ENCODE peak calls at places on chromosomes 1 and 21, in seven cellular contexts. S, X, E, H, P, K and W are unnamed samples.

GRCh38 chr1:8816831-8817412 is 518 bp downstream of the RERE start:
- DNase-seq in S (peak), X (no peak), E (peak), H (peak), P (peak), K (no peak), W (no peak)

GRCh38 chr21:46667735-46668380 is 32.4 kb downstream of the PRMT2 start:
- DNase-seq in S (peak), X (no peak), E (peak), H (no peak), P (peak), K (no peak), W (no peak)

GRCh38 chr1:64215576-64215975 is 12.2 kb downstream of the UBE2U start:
- DNase-seq in S (no peak), X (no peak), E (no peak), H (no peak), P (no peak), K (no peak), W (no peak)

GRCh38 chr21:42466700-42467612 is 29.1 kb downstream of the RSPH1 start:
- DNase-seq in S (peak), X (peak), E (peak), H (peak), P (peak), K (no peak), W (no peak)

GRCh38 chr1:46478721-46479485 is 10.7 kb upstream of the DMBX1 start:
- DNase-seq in S (no peak), X (no peak), E (no peak), H (no peak), P (no peak), K (no peak), W (no peak)

GRCh38 chr1:234914606-234915290 is 213.9 kb downstream of the TOMM20 start:
- DNase-seq in S (no peak), X (no peak), E (no peak), H (no peak), P (no peak), K (no peak), W (no peak)

GRCh38 chr1:199170711-199171110 is 531.9 kb downstream of the PTPRC start:
- DNase-seq in S (no peak), X (no peak), E (no peak), H (no peak), P (no peak), K (no peak), W (no peak)

GRCh38 chr1:40042337-40042736 is 1.8 kb downstream of the CAP1 start:
- DNase-seq in S (no peak), X (no peak), E (peak), H (no peak), P (no peak), K (no peak), W (no peak)

GRCh38 chr1:203769505-203770343 is 4.7 kb downstream of the LAX1 start:
- DNase-seq in S (peak), X (no peak), E (peak), H (peak), P (peak), K (no peak), W (peak)

GRCh38 chr1:99119193-99119592 is 114.5 kb upstream of the PLPPR5 start:
- DNase-seq in S (no peak), X (no peak), E (no peak), H (no peak), P (no peak), K (no peak), W (no peak)

GRCh38 chr1:210631399-210631798 is 302.7 kb downstream of the HHAT start:
- DNase-seq in S (no peak), X (no peak), E (no peak), H (no peak), P (no peak), K (no peak), W (no peak)

GRCh38 chr1:116292929-116293725 is 79.9 kb upstream of the ATP1A1 start:
- DNase-seq in S (no peak), X (no peak), E (no peak), H (no peak), P (no peak), K (no peak), W (no peak)

GRCh38 chr1:44368471-44369151 is 13.6 kb upstream of the ERI3 start:
- DNase-seq in S (no peak), X (no peak), E (peak), H (no peak), P (no peak), K (no peak), W (no peak)

GRCh38 chr1:92842082-92843045 is 10.5 kb downstream of the RPL5 start:
- DNase-seq in S (no peak), X (no peak), E (no peak), H (no peak), P (no peak), K (no peak), W (no peak)

GRCh38 chr1:32770221-32770731 is 46.9 kb downstream of the YARS1 start:
- DNase-seq in S (no peak), X (no peak), E (no peak), H (no peak), P (no peak), K (no peak), W (no peak)

GRCh38 chr1:97743129-97743528 is 177.7 kb downstream of the DPYD start:
- DNase-seq in S (no peak), X (no peak), E (no peak), H (no peak), P (no peak), K (no peak), W (no peak)

GRCh38 chr1:97423397-97423796 is 497.4 kb downstream of the DPYD start:
- DNase-seq in S (no peak), X (no peak), E (no peak), H (no peak), P (no peak), K (no peak), W (no peak)

GRCh38 chr1:58481962-58482361 is 64.6 kb downstream of the OMA1 start:
- DNase-seq in S (no peak), X (no peak), E (no peak), H (no peak), P (no peak), K (no peak), W (no peak)

GRCh38 chr1:172588296-172589291 is 55.6 kb downstream of the SUCO start:
- DNase-seq in S (no peak), X (peak), E (peak), H (no peak), P (peak), K (no peak), W (no peak)

GRCh38 chr1:210407207-210407886 is 78.6 kb downstream of the HHAT start:
- DNase-seq in S (peak), X (peak), E (peak), H (peak), P (peak), K (peak), W (peak)

GRCh38 chr1:17194133-17194475 is 10.8 kb upstream of the PADI1 start:
- DNase-seq in S (no peak), X (no peak), E (no peak), H (no peak), P (no peak), K (no peak), W (no peak)

GRCh38 chr1:119327436-119328155 is 41.0 kb upstream of the HAO2 start:
- DNase-seq in S (peak), X (no peak), E (no peak), H (peak), P (peak), K (peak), W (no peak)

GRCh38 chr1:21449906-21450305 is 10.0 kb downstream of the NBPF3 start:
- DNase-seq in S (no peak), X (no peak), E (no peak), H (no peak), P (no peak), K (no peak), W (no peak)

GRCh38 chr1:165845569-165845968 is 18.2 kb downstream of the UCK2 start:
- DNase-seq in S (no peak), X (no peak), E (no peak), H (no peak), P (no peak), K (no peak), W (no peak)

GRCh38 chr1:157682710-157683437 is 17.7 kb downstream of the FCRL3 start:
- DNase-seq in S (no peak), X (no peak), E (no peak), H (no peak), P (no peak), K (no peak), W (no peak)

GRCh38 chr21:38631171-38631570 is 132.9 kb upstream of the ERG start:
- DNase-seq in S (no peak), X (no peak), E (peak), H (no peak), P (no peak), K (no peak), W (no peak)

GRCh38 chr1:161747789-161748188 is 1.8 kb upstream of the DUSP12 start:
- DNase-seq in S (no peak), X (no peak), E (no peak), H (no peak), P (no peak), K (no peak), W (no peak)
- TF ChIP-seq CTCF in S (no peak), X (no peak), E (no peak), H (no peak), P (no peak), K (no peak), W (no peak)

DNA sequence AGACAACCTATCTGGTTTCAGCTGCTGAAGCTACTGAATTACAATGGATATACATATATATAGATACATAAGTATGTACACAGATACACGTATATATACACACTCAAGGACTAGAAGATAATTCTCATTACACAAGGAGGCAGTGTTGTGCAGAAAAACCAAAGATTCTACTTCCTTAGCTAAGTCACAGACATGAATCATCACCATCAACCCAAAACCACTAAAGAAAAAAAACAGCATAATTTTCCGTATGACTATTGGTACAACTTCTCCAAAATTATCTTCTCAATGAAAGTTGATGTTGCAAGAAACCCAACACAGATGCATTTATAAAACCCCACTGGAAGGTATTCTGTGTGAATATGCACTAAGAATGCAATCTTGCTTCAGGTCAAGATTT is 36.8 kb upstream of the RPF1 start:
- DNase-seq in S (no peak), X (peak), E (peak), H (no peak), P (peak), K (no peak), W (peak)
- TF ChIP-seq CTCF in S (peak), X (peak), E (peak), H (peak), P (peak), K (no peak), W (peak)

GRCh38 chr21:18951291-18952038 is 547.9 kb upstream of the TMPRSS15 start:
- DNase-seq in S (no peak), X (no peak), E (no peak), H (peak), P (peak), K (peak), W (no peak)

GRCh38 chr21:18954415-18954972 is 550.9 kb upstream of the TMPRSS15 start:
- DNase-seq in S (no peak), X (no peak), E (no peak), H (no peak), P (peak), K (no peak), W (no peak)

GRCh38 chr21:18950045-18950740 is 546.6 kb upstream of the TMPRSS15 start:
- DNase-seq in S (no peak), X (no peak), E (no peak), H (no peak), P (no peak), K (no peak), W (no peak)
- TF ChIP-seq CTCF in S (no peak), X (no peak), E (no peak), H (no peak), P (no peak), K (no peak), W (no peak)

GRCh38 chr1:22527555-22528296 is 35.6 kb upstream of the EPHA8 start:
- DNase-seq in S (peak), X (no peak), E (peak), H (no peak), P (no peak), K (no peak), W (no peak)
- TF ChIP-seq CTCF in S (no peak), X (no peak), E (no peak), H (no peak), P (peak), K (peak), W (no peak)

DNA sequence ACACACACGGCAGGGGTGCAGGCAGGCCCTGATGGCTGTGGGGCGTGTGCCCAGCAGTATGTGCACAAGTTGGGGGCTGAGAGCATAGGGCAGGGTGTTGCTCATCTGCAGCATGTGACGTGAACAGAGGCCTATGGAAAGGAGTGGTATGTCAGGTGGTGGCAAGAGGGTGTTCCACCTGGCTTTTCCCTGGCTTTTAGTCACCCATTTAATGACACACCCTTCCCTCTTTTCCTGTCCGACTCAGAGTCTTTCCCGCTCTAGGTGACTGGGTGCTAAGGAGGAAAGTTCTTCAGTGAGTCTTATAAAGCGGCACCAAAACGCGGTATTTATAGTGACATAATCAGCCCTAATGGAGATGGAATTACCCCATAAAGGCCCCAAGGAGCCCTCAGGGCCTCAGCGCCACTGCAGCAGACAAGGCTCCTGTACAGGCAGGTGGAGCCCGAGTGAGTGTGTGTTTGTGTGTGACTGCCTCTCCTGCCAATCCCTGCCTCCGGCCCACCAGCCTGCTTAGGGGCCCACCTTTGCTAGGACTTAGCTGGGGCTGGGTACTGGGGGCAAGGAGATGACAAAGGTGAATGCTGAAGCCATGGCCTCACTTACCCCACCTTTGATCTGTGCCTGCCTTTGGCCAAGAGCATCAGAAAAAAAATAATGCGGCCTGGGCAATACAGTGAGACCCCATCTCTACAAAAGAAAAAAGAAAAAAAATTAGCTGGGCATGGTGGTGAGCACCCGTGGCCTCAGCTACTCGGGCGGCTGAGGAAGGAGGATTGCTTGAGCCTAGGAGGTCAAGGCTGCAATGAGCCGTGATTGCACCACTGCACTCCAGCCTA is 3.3 kb upstream of the EPHA2 start:
- DNase-seq in S (no peak), X (peak), E (no peak), H (peak), P (no peak), K (no peak), W (no peak)
- TF ChIP-seq CTCF in S (no peak), X (no peak), E (no peak), H (no peak), P (no peak), K (no peak), W (no peak)